ENCODE peak calls at places on chromosomes 13 and 19, in four cellular contexts. Q is HFF-Myc, L is GM12864, K is natural killer cell. T is an unnamed sample.

GRCh38 chr13:65679240-65679639 is 1550.9 kb downstream of the PCDH9 start:
- DNase-seq in L (no peak), Q (no peak), K (no peak), T (no peak)

GRCh38 chr19:498591-498950 is 2.3 kb downstream of the MADCAM1 start:
- DNase-seq in L (no peak), K (no peak), Q (no peak), T (no peak)

GRCh38 chr13:98766716-98767115 is 14.2 kb upstream of the SLC15A1 start:
- DNase-seq in K (no peak), L (no peak), Q (no peak), T (no peak)

GRCh38 chr13:36094478-36094877 is 36.7 kb downstream of the DCLK1 start:
- DNase-seq in L (no peak), Q (no peak), K (no peak), T (no peak)

GRCh38 chr13:60397693-60398437 is 845 bp downstream of the TDRD3 start:
- DNase-seq in K (no peak), L (peak), Q (no peak), T (peak)

GRCh38 chr19:7861619-7862412 is 12.4 kb downstream of the PRR36 start:
- DNase-seq in Q (no peak), L (no peak), K (no peak), T (no peak)

GRCh38 chr19:51158474-51159129 is 16.5 kb downstream of the SIGLEC7 start:
- DNase-seq in K (peak), L (no peak), Q (peak), T (peak)

GRCh38 chr13:61136101-61136500 is 279.5 kb downstream of the PCDH20 start:
- DNase-seq in K (no peak), L (no peak), Q (no peak), T (no peak)

GRCh38 chr19:35549174-35549788 is 3.9 kb downstream of the TMEM147 start:
- DNase-seq in K (peak), L (no peak), Q (no peak), T (no peak)

GRCh38 chr13:73914119-73914518 is 220.1 kb downstream of the KLF12 start:
- DNase-seq in Q (no peak), K (no peak), L (no peak), T (no peak)

GRCh38 chr13:23666576-23666975 is 96.4 kb downstream of the TNFRSF19 start:
- DNase-seq in K (no peak), L (no peak), Q (no peak), T (no peak)

GRCh38 chr13:24272452-24273161 is 36.8 kb upstream of the C1QTNF9 start:
- DNase-seq in Q (no peak), K (no peak), L (no peak), T (no peak)

GRCh38 chr19:38679839-38680238 is 32.4 kb downstream of the ACTN4 start:
- DNase-seq in Q (no peak), K (no peak), L (no peak), T (peak)

GRCh38 chr13:70502944-70503343 is 394.7 kb upstream of the KLHL1 start:
- DNase-seq in Q (no peak), K (no peak), L (no peak), T (no peak)

GRCh38 chr13:96781141-96781540 is 213.1 kb downstream of the OXGR1 start:
- DNase-seq in K (no peak), L (no peak), Q (no peak), T (no peak)

GRCh38 chr19:6754136-6754535 is 13.1 kb downstream of the SH2D3A start:
- DNase-seq in Q (no peak), L (no peak), K (no peak), T (no peak)

GRCh38 chr19:33998739-33999345 is 173.5 kb upstream of the LSM14A start:
- DNase-seq in L (no peak), Q (no peak), K (no peak), T (no peak)

GRCh38 chr19:574658-575526 is 2.5 kb downstream of the BSG start:
- DNase-seq in Q (no peak), L (no peak), K (no peak), T (no peak)

GRCh38 chr13:30545320-30545719 is 72.4 kb upstream of the USPL1 start:
- DNase-seq in K (no peak), Q (no peak), L (no peak), T (no peak)

GRCh38 chr13:88979465-88980180 is 1308.5 kb downstream of the SLITRK5 start:
- DNase-seq in K (no peak), L (no peak), Q (no peak), T (no peak)

GRCh38 chr19:7506385-7507328 is 9.2 kb upstream of the ZNF358 start:
- DNase-seq in K (no peak), L (no peak), Q (no peak), T (peak)

GRCh38 chr13:75135325-75135825 is 346.6 kb downstream of the TBC1D4 start:
- DNase-seq in L (no peak), K (no peak), Q (peak), T (no peak)

GRCh38 chr13:42101821-42102580 is 53.6 kb downstream of the DGKH start:
- DNase-seq in K (no peak), L (no peak), Q (no peak), T (no peak)

GRCh38 chr19:35059006-35059798 is 17.7 kb downstream of the HPN start:
- DNase-seq in L (no peak), Q (no peak), K (no peak), T (no peak)

GRCh38 chr13:113828282-113828825 is 35.5 kb downstream of the GAS6 start:
- DNase-seq in Q (no peak), L (no peak), K (no peak), T (no peak)

GRCh38 chr19:35329323-35329722 is 336 bp downstream of the CD22 start:
- DNase-seq in K (no peak), Q (no peak), L (no peak), T (no peak)

GRCh38 chr13:43289458-43290255 is 266.3 kb downstream of the DNAJC15 start:
- DNase-seq in L (no peak), K (no peak), Q (no peak), T (no peak)

GRCh38 chr19:33784432-33784831 is 12.2 kb upstream of the KCTD15 start:
- DNase-seq in L (no peak), K (no peak), Q (no peak), T (no peak)

GRCh38 chr19:54325194-54325621 is 12.2 kb upstream of the LILRA5 start:
- DNase-seq in L (peak), K (peak), Q (peak), T (no peak)

GRCh38 chr19:29667941-29668340 is 2.7 kb downstream of the PLEKHF1 start:
- DNase-seq in Q (no peak), L (no peak), K (no peak), T (no peak)

GRCh38 chr13:112774829-112775565 is 85.2 kb downstream of the ATP11A start:
- DNase-seq in L (no peak), K (no peak), Q (no peak), T (no peak)

GRCh38 chr13:35055705-35056104 is 113.6 kb downstream of the NBEA start:
- DNase-seq in K (no peak), Q (no peak), L (no peak), T (no peak)

GRCh38 chr19:56740478-56740877 is 68.9 kb upstream of the ZNF835 start:
- DNase-seq in Q (no peak), K (no peak), L (no peak), T (no peak)

GRCh38 chr13:62512194-62513141 is 1096.8 kb upstream of the PCDH20 start:
- DNase-seq in Q (no peak), L (peak), K (no peak), T (no peak)

GRCh38 chr13:106205871-106206270 is 329.6 kb downstream of the EFNB2 start:
- DNase-seq in L (no peak), Q (no peak), K (no peak), T (no peak)

GRCh38 chr13:28636677-28637317 is 22.1 kb upstream of the POMP start:
- DNase-seq in Q (peak), L (no peak), K (no peak), T (peak)

GRCh38 chr19:2186071-2186846 is 22.5 kb downstream of the DOT1L start:
- DNase-seq in Q (peak), K (no peak), L (no peak), T (no peak)
- TF ChIP-seq CTCF in Q (no peak), K (no peak), L (no peak), T (no peak)

DNA sequence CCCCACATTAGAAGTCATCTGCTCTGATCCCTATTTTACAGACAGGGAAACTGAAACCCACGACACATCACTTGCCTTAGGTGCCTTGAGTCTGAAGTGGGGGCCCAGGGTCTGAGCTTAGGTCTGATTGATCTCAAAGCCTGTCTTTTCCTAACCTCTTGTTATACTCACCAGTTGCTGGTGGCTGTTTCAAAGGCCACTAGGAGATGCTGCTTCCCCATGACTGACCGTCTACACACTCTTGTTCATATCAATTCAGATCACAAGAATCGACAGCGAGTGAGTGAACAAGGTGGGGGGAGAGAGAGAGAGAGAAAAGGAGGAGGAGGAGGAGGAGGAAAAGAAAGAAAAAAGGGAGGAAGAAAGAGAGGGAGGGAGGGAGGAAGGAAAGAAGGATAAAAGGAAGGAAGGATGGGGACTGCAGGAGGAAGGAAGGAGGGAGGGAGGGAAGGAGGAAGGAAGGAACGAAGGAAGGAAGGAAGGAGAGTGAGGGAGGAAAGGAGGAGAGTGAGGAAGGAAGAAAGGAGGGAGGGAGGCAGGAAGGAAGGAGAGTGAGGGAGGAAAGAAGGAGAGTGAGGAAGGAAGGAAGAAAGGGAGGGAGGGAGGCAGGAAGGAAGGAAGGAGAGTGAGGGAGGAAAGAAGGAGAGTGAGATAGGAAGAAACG is 3.3 kb downstream of the OR10H1 start:
- DNase-seq in L (no peak), Q (no peak), K (no peak), T (no peak)
- TF ChIP-seq CTCF in L (peak), Q (no peak), K (no peak), T (no peak)

DNA sequence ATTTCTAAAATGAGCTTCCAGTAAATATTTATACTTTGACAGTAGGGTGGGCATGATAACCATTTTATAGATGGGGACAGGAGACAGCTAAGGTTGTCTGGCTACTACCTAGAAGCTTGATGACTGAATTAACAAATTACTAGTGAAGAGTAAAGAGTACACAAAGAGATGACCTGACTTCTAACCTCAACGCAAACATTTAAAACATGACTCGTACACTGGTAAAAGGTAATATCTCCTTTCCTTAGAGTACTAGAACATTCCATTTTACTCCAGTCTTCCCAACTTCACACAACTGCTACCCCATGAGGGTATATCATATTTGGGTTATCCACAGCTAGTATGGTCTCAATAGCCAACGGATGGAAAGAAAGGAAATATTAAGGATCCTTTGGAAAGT is 258.9 kb downstream of the FOXO1 start:
- DNase-seq in L (no peak), K (no peak), Q (no peak), T (no peak)
- TF ChIP-seq CTCF in L (no peak), K (no peak), Q (no peak), T (no peak)

GRCh38 chr13:111474136-111475002 is 153.9 kb downstream of the TEX29 start:
- DNase-seq in K (no peak), L (no peak), Q (peak), T (no peak)
- TF ChIP-seq CTCF in K (no peak), L (peak), Q (peak), T (no peak)

DNA sequence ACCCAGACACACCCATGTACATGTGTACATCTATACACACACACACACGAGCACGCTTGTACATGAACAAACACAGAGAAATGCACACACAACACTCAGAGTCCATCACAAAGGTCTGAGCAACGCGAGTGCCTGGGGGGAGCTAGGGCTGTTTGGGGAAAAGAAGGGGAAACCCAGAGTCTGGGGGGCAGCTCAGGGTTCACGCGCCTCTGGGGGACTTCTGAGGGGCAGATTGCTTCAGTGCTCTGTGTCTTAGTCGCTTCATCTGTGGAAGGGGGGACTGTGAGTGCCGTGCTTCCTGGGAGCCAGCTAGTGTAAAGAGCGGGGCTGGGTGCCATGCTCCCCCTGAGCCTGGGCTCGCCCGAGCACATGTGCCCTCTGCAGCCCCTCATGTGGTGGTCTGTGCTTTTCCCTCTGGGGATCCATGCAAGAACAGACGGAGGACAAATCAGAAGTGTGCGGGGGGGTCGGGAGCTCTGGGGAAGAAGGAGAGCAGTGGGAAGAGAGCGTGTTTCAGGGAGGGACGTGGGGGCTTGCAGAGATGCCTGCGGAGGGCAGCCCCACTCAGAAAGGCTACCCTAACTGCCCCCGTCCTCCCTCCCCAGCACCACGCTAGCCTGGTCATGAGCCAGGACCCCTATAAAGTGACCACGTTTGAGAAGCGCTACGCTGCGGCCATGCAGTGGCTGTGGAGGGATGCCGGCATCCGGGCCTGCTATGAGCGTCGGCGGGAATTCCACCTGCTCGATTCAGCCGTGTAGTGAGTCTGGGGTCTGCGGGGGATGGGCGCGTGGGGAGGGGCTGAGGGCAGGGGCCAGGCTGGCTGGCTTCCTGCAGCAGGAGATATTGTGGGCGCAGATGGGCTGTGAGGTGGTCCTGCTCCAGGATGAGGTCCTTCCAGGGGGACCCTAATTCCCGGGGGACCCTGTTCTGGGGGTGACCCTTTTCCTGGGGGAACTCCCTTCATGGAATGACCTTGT is 14.0 kb downstream of the GNA15 start:
- DNase-seq in K (no peak), L (no peak), Q (no peak), T (peak)
- TF ChIP-seq CTCF in K (no peak), L (no peak), Q (no peak), T (no peak)

DNA sequence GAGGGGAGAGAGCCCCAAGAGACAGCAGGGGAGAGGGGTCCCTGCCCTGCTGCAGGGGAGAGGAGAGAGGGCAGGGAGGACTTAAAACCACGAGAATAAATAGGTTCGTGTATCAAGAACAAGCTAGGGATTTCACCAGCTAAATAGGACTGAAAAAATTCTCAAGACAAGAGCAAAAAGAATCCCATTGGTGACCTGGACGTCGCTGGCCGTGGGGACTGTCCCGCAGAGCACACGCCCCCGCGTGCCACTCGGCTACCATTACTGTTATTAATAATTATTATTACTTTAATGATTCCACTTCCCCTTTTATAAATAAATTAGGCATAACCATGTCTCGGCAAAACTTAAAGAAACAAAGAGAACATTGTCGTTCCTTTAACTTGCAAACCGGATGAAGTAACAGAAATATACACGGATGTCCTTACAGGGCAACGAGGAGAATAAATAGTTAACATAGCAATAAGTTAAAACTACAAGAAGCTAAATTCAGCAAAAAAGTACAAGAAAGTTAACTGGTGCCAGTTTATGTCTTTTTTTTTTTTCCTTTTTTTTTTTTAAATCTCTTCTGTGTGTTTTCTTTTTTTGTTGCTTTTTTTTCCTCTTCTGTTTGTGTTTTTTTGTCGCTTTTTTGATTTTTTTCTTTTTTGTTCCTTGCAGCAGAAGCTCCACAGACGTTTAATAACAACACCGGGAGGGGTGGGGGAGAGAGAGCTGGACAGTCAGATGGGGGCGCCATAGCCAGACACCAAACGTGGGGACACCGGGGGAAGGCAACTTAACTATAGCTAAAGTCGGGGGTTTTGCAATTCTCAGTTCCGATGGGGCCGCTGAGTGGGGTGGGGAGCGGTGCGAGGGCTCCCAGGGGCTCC is 16.7 kb downstream of the PRKCSH start:
- DNase-seq in K (no peak), Q (no peak), L (no peak), T (no peak)
- TF ChIP-seq CTCF in K (no peak), Q (no peak), L (peak), T (no peak)

T was measured in CD14-positive monocyte.